ENCODE peak calls at places on chromosomes 11 and 22, in ten cellular contexts. R, F, G, B, Z, O, M, P, I and T are unnamed samples. For H3K27me3 and H3K36me3, the result is how much of the 10 kb centered on the place peaks cover.

GRCh38 chr11:99535406-99535805 is 514.7 kb downstream of the CNTN5 start:
- DNase-seq in O (no peak), I (no peak), M (no peak), B (no peak), F (no peak), Z (no peak), P (no peak), G (no peak), R (no peak), T (no peak)

GRCh38 chr11:115590254-115590653 is 86.0 kb upstream of the CADM1 start:
- DNase-seq in Z (no peak), G (no peak), P (no peak), I (no peak), F (no peak), B (no peak), M (no peak), R (no peak), O (no peak), T (no peak)

GRCh38 chr11:64094463-64095223 is 58.9 kb downstream of the FLRT1 start:
- DNase-seq in B (peak), F (no peak), R (peak), Z (no peak), G (peak), M (no peak), I (peak), P (no peak), O (peak), T (no peak)

GRCh38 chr11:95245038-95245437 is 14.0 kb upstream of the SESN3 start:
- DNase-seq in M (no peak), O (no peak), R (peak), F (no peak), P (peak), B (peak), I (no peak), G (peak), Z (no peak), T (no peak)

GRCh38 chr11:64850979-64851567 is 6.6 kb upstream of the CDC42BPG start:
- DNase-seq in B (no peak), O (no peak), F (no peak), R (no peak), M (peak), I (no peak), G (no peak), Z (no peak), P (no peak), T (peak)

GRCh38 chr11:72378704-72379383 is 55.5 kb downstream of the CLPB start:
- DNase-seq in P (no peak), F (peak), O (peak), M (no peak), B (peak), Z (peak), I (no peak), R (no peak), G (no peak), T (no peak)

GRCh38 chr22:43152001-43152354 is 619 bp downstream of the TSPO start:
- DNase-seq in M (no peak), O (no peak), I (no peak), B (no peak), F (no peak), P (no peak), R (no peak), Z (no peak), G (no peak), T (peak)

GRCh38 chr11:117929568-117930207 is 486 bp upstream of the TMPRSS13 start:
- DNase-seq in R (no peak), M (no peak), G (peak), Z (no peak), O (no peak), F (no peak), I (no peak), P (no peak), B (no peak), T (no peak)

GRCh38 chr11:6027501-6027900 is 3.1 kb downstream of the OR56A1 start:
- DNase-seq in B (no peak), I (no peak), G (peak), M (no peak), P (no peak), Z (no peak), F (no peak), O (no peak), R (no peak), T (no peak)

GRCh38 chr11:35165416-35166368 is 26.7 kb downstream of the CD44 start:
- DNase-seq in G (peak), R (peak), P (no peak), Z (no peak), F (no peak), O (no peak), B (peak), M (no peak), I (no peak), T (peak)

GRCh38 chr11:6572215-6572614 is 31.2 kb downstream of the RRP8 start:
- DNase-seq in B (peak), P (no peak), O (no peak), Z (no peak), G (peak), M (no peak), F (no peak), I (no peak), R (peak), T (no peak)

GRCh38 chr11:78424334-78425270 is 7.0 kb upstream of the GAB2 start:
- DNase-seq in M (no peak), P (no peak), G (no peak), B (peak), I (no peak), O (no peak), Z (no peak), R (no peak), F (no peak), T (no peak)

GRCh38 chr22:27132896-27133500 is 475.6 kb downstream of the MIAT start:
- DNase-seq in O (no peak), Z (no peak), P (no peak), I (no peak), F (no peak), M (peak), B (no peak), R (no peak), G (no peak), T (no peak)
- H3K27me3 ChIP-seq in O (under half), Z (under half), P (under half), I (under half), F (under half), M (under half), B (under half), R (under half), G (under half), T (under half)

DNA sequence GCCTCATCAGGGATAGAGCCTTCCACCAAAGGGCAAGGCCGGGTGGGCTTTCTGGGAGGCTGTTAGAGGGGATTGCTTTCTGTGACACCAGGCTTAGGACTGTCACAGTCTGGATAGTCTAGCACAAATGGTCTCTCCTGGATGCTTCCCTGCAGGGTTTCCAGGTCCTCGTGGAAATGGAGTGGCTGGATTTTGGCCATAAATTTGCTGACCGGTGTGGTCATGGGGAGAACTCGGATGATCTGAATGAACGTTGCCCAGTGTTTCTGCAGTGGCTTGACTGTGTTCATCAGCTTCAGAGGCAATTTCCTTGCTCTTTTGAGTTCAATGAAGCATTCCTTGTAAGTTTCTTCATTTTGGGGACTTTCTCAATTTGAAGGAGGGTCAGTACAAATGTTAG is 67.1 kb upstream of the HORMAD2 start:
- DNase-seq in M (no peak), R (no peak), O (no peak), F (no peak), G (no peak), I (no peak), Z (no peak), P (no peak), B (no peak), T (no peak)
- H3K36me3 ChIP-seq in M (under half), R (under half), O (under half), F (under half), G (under half), I (half or more), Z (under half), P (under half), B (under half), T (half or more)

DNA sequence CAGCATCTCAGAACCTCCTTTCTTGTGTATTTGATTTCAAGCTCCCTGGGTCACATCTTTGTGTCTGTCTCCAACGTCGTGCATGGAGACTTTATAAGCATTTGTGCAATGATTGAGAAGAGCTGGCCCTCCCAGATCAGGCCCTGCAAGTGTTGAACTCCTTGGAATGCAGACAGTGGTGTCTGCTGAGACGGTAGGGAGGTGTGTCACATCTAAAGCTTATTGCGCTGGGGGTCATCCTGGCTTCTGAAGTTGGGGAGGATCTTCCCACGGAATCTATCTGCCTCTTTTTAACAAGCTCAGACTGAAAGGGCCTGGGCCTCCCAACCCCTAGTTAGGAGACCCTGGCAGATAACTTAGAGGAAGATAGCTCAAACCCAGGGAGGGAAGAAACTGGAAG is 6.7 kb downstream of the APLNR start:
- DNase-seq in F (no peak), B (no peak), I (no peak), Z (no peak), O (no peak), M (no peak), P (no peak), R (no peak), G (no peak), T (no peak)
- H3K27me3 ChIP-seq in F (under half), B (under half), I (under half), Z (under half), O (under half), M (under half), P (under half), R (half or more), G (under half), T (under half)

DNA sequence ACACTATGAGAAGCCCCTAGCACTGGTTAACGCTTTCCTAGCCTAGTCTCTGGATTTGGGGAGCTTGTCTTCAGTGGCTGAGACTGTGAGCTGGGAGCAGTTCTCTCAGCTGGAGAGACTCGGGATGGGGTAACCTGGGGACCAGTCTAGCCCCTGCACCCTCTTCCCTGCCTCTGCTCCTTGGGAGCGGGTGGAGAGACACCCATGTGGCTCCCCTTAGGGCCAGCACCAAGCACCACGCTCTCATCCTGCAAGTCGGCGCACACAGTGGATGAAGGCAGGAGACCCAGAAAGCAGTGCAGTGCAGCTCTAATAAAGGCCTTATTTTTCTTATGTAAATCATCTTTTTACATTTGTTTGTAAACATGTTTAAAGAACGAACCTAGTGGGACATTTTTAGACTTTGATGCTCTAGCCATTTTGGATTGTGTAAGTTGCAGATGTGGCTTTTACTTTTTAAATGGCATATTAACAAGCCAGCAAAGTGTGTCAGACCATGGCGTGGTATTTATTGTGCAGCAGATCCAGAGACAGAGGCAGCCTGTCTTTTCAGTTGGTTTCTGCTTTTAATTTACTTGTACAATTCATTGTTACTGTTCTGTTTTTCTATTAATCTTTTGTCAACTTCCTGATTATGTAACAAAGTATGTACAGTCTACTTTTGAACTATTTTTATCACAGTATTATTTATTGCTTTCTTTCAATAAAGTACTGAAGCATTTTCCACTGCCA is 14.5 kb upstream of the CTTN start:
- DNase-seq in M (no peak), B (no peak), F (no peak), P (no peak), I (no peak), Z (no peak), O (no peak), G (no peak), R (no peak), T (no peak)
- H3K36me3 ChIP-seq in M (under half), B (under half), F (under half), P (under half), I (half or more), Z (under half), O (under half), G (under half), R (under half), T (under half)

GRCh38 chr22:36625102-36625501 is 78.5 kb downstream of the CACNG2 start:
- DNase-seq in F (no peak), B (no peak), Z (no peak), M (no peak), O (no peak), R (no peak), I (no peak), G (no peak), P (no peak), T (no peak)

GRCh38 chr22:36629320-36629719 is 74.2 kb downstream of the CACNG2 start:
- DNase-seq in B (no peak), R (no peak), O (no peak), I (no peak), M (no peak), P (no peak), Z (no peak), G (no peak), F (no peak), T (no peak)

DNA sequence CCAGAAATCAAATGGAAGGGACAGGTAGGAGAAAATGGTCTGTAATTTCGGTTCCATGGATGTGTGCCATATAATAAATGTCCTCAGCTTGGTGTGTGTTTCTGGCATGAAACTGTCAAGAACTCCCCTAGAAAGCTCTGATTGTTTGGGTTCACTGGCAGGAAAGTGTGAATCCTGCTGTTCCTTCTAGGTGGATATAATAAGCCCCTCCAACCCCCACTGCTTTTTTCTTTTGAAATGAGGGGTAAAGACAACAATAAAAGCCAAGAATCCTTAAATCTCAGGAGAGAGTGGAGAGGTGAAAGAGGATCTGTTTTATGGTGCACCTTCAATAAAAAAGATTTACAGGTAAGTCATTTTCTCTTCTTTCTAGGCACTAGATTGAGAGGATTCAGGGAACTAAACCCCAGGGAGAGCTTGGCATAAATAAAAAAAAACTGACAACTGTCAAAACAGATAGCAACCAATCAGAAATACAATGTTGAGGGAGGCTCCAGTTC is 74.9 kb downstream of the CACNG2 start:
- DNase-seq in F (no peak), P (no peak), O (no peak), I (no peak), Z (no peak), R (no peak), M (no peak), G (no peak), B (no peak), T (no peak)
- H3K27me3 ChIP-seq in F (under half), P (under half), O (under half), I (under half), Z (under half), R (half or more), M (under half), G (under half), B (under half), T (under half)

DNA sequence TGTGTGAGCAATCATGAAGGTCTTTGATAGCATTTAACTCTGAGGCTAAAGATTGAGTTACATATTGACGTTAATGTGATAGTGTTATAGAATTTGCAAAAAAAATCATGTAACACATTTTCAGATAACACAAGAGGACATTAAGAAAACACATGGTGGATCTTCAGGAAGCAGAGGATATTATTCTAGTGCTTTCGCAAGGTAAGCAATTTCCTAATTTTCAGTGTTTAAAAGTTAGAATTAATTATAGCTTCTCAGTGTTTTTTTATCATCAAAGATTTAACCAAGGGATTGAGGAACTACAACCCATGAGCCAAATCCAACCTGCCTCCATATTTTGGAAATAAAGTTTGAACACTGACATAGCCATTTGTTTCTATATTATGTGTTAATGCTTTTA is 78.5 kb downstream of the DKK3 start:
- DNase-seq in B (no peak), O (no peak), F (no peak), I (no peak), G (no peak), R (no peak), Z (no peak), P (no peak), M (no peak), T (no peak)
- H3K36me3 ChIP-seq in B (under half), O (under half), F (under half), I (half or more), G (under half), R (under half), Z (under half), P (under half), M (under half), T (half or more)

GRCh38 chr11:102989379-102990047 is 34.0 kb upstream of the MMP13 start:
- DNase-seq in Z (no peak), B (peak), I (no peak), G (no peak), M (no peak), P (no peak), O (no peak), F (no peak), R (peak), T (no peak)

GRCh38 chr11:102990145-102990544 is 34.6 kb upstream of the MMP13 start:
- DNase-seq in G (peak), Z (no peak), M (no peak), I (no peak), O (no peak), F (no peak), R (peak), P (no peak), B (peak), T (no peak)

GRCh38 chr11:102986815-102987214 is 31.3 kb upstream of the MMP13 start:
- DNase-seq in B (peak), O (no peak), P (no peak), Z (no peak), I (no peak), M (no peak), G (peak), R (peak), F (no peak), T (no peak)

GRCh38 chr11:102983491-102983890 is 28.0 kb upstream of the MMP13 start:
- DNase-seq in B (no peak), I (no peak), Z (no peak), O (no peak), R (no peak), M (no peak), G (peak), P (no peak), F (no peak), T (no peak)

DNA sequence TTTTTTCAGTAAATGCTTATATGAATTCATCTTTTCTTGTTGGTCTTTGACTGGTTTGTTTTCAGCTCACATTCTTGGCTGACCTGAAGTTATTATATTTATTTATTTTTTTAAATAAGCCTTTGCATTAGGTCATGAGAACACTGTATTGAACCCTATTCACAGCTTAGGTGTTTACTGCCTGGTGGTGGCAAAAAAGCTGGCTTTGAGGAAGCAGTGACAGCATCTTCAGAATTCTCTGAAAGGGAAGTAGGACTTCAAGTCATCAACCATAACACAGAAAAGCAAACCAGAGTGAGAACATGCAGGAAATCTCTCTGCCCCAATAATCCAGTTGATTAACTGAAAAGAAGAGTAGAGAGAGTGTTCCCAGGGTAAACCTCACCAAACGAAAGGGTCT is 30.3 kb upstream of the MMP13 start:
- DNase-seq in M (no peak), F (no peak), P (no peak), Z (no peak), I (no peak), G (no peak), R (no peak), B (no peak), O (no peak), T (no peak)
- H3K27me3 ChIP-seq in M (under half), F (under half), P (under half), Z (under half), I (under half), G (under half), R (under half), B (under half), O (under half), T (under half)